ENCODE peak calls at places on chromosomes 13 and 19, in five cellular contexts. One of them, this sample, is unnamed.

GRCh38 chr19:8498295-8498694 is 4.1 kb downstream of the PRAM1 start:
- DNase-seq in psoas muscle: no peak
- DNase-seq in HepG2: no peak
- DNase-seq in bronchial epithelial cell: no peak
- DNase-seq in transverse colon: no peak
- DNase-seq in this sample: no peak

GRCh38 chr19:6886272-6886671 is 1.1 kb upstream of the ADGRE1 start:
- DNase-seq in psoas muscle: no peak
- DNase-seq in HepG2: no peak
- DNase-seq in bronchial epithelial cell: no peak
- DNase-seq in transverse colon: no peak
- DNase-seq in this sample: no peak

GRCh38 chr19:5934779-5935472 is 20.9 kb downstream of the CAPS start:
- DNase-seq in psoas muscle: no peak
- DNase-seq in HepG2: no peak
- DNase-seq in bronchial epithelial cell: no peak
- DNase-seq in transverse colon: no peak
- DNase-seq in this sample: peak

GRCh38 chr13:36297259-36297599 is 385 bp downstream of the CCDC169 start:
- DNase-seq in psoas muscle: no peak
- DNase-seq in HepG2: no peak
- DNase-seq in bronchial epithelial cell: peak
- DNase-seq in transverse colon: no peak
- DNase-seq in this sample: peak

GRCh38 chr19:28737021-28737525 is 475.9 kb downstream of the UQCRFS1 start:
- DNase-seq in psoas muscle: no peak
- DNase-seq in HepG2: peak
- DNase-seq in bronchial epithelial cell: peak
- DNase-seq in transverse colon: no peak
- DNase-seq in this sample: peak

GRCh38 chr19:3983936-3984583 is 1.2 kb downstream of the EEF2 start:
- DNase-seq in psoas muscle: peak
- DNase-seq in HepG2: no peak
- DNase-seq in bronchial epithelial cell: peak
- DNase-seq in transverse colon: peak
- DNase-seq in this sample: peak

GRCh38 chr13:59112375-59112774 is 1051.4 kb downstream of the DIAPH3 start:
- DNase-seq in psoas muscle: no peak
- DNase-seq in HepG2: no peak
- DNase-seq in bronchial epithelial cell: peak
- DNase-seq in transverse colon: peak
- DNase-seq in this sample: peak

GRCh38 chr19:28264556-28264955 is 948.4 kb downstream of the UQCRFS1 start:
- DNase-seq in psoas muscle: no peak
- DNase-seq in HepG2: no peak
- DNase-seq in bronchial epithelial cell: no peak
- DNase-seq in transverse colon: no peak
- DNase-seq in this sample: no peak

GRCh38 chr13:109131698-109132257 is 502.4 kb downstream of the MYO16 start:
- DNase-seq in psoas muscle: no peak
- DNase-seq in HepG2: no peak
- DNase-seq in bronchial epithelial cell: no peak
- DNase-seq in transverse colon: no peak
- DNase-seq in this sample: peak

GRCh38 chr19:40754611-40755247 is 3.7 kb downstream of the SNRPA start:
- DNase-seq in psoas muscle: no peak
- DNase-seq in HepG2: peak
- DNase-seq in bronchial epithelial cell: no peak
- DNase-seq in transverse colon: peak
- DNase-seq in this sample: peak

GRCh38 chr13:20291037-20291436 is 58.9 kb upstream of the GJB6 start:
- DNase-seq in psoas muscle: no peak
- DNase-seq in HepG2: no peak
- DNase-seq in bronchial epithelial cell: no peak
- DNase-seq in transverse colon: peak
- DNase-seq in this sample: no peak

GRCh38 chr19:42519108-42519507 is 9.2 kb downstream of the CEACAM1 start:
- DNase-seq in psoas muscle: no peak
- DNase-seq in HepG2: no peak
- DNase-seq in bronchial epithelial cell: no peak
- DNase-seq in transverse colon: no peak
- DNase-seq in this sample: no peak

GRCh38 chr19:43731346-43731745 is 15.5 kb downstream of the IRGC start:
- DNase-seq in psoas muscle: no peak
- DNase-seq in HepG2: no peak
- DNase-seq in bronchial epithelial cell: no peak
- DNase-seq in transverse colon: no peak
- DNase-seq in this sample: no peak

GRCh38 chr19:40274585-40275544 is 10.3 kb downstream of the AKT2 start:
- DNase-seq in psoas muscle: no peak
- DNase-seq in HepG2: no peak
- DNase-seq in bronchial epithelial cell: no peak
- DNase-seq in transverse colon: no peak
- DNase-seq in this sample: no peak

GRCh38 chr13:55062662-55063061 is 2034.0 kb downstream of the OLFM4 start:
- DNase-seq in psoas muscle: no peak
- DNase-seq in HepG2: no peak
- DNase-seq in bronchial epithelial cell: no peak
- DNase-seq in transverse colon: no peak
- DNase-seq in this sample: no peak

GRCh38 chr19:55095260-55096060 is 19.8 kb downstream of the EPS8L1 start:
- DNase-seq in psoas muscle: no peak
- DNase-seq in HepG2: no peak
- DNase-seq in bronchial epithelial cell: no peak
- DNase-seq in transverse colon: no peak
- DNase-seq in this sample: no peak

GRCh38 chr13:102333320-102334181 is 68.3 kb downstream of the FGF14 start:
- DNase-seq in psoas muscle: no peak
- DNase-seq in HepG2: no peak
- DNase-seq in bronchial epithelial cell: no peak
- DNase-seq in transverse colon: no peak
- DNase-seq in this sample: no peak

GRCh38 chr13:93882086-93882651 is 597.3 kb downstream of the DCT start:
- DNase-seq in psoas muscle: no peak
- DNase-seq in HepG2: no peak
- DNase-seq in bronchial epithelial cell: no peak
- DNase-seq in transverse colon: no peak
- DNase-seq in this sample: no peak

GRCh38 chr19:5292453-5292842 is 48.2 kb downstream of the PTPRS start:
- DNase-seq in psoas muscle: no peak
- DNase-seq in HepG2: no peak
- DNase-seq in bronchial epithelial cell: no peak
- DNase-seq in transverse colon: peak
- DNase-seq in this sample: peak

GRCh38 chr19:49861127-49861526 is 6.2 kb downstream of the PNKP start:
- DNase-seq in psoas muscle: peak
- DNase-seq in HepG2: no peak
- DNase-seq in bronchial epithelial cell: no peak
- DNase-seq in transverse colon: peak
- DNase-seq in this sample: no peak

GRCh38 chr13:108947551-108948030 is 318.2 kb downstream of the MYO16 start:
- DNase-seq in psoas muscle: no peak
- DNase-seq in HepG2: no peak
- DNase-seq in bronchial epithelial cell: no peak
- DNase-seq in transverse colon: no peak
- DNase-seq in this sample: peak

GRCh38 chr19:1936430-1936829 is 4.5 kb upstream of the CSNK1G2 start:
- DNase-seq in psoas muscle: no peak
- DNase-seq in HepG2: no peak
- DNase-seq in bronchial epithelial cell: no peak
- DNase-seq in transverse colon: no peak
- DNase-seq in this sample: no peak

GRCh38 chr13:74047925-74048324 is 86.3 kb downstream of the KLF12 start:
- DNase-seq in psoas muscle: no peak
- DNase-seq in HepG2: no peak
- DNase-seq in bronchial epithelial cell: peak
- DNase-seq in transverse colon: peak
- DNase-seq in this sample: peak

GRCh38 chr19:36092566-36092965 is 18.4 kb upstream of the OVOL3 start:
- DNase-seq in psoas muscle: no peak
- DNase-seq in HepG2: no peak
- DNase-seq in bronchial epithelial cell: no peak
- DNase-seq in transverse colon: no peak
- DNase-seq in this sample: no peak

GRCh38 chr13:113275387-113275786 is 21.7 kb upstream of the LAMP1 start:
- DNase-seq in psoas muscle: peak
- DNase-seq in HepG2: peak
- DNase-seq in bronchial epithelial cell: peak
- DNase-seq in transverse colon: peak
- DNase-seq in this sample: peak

GRCh38 chr19:36040495-36040894 is 7.8 kb upstream of the CLIP3 start:
- DNase-seq in psoas muscle: no peak
- DNase-seq in HepG2: no peak
- DNase-seq in bronchial epithelial cell: no peak
- DNase-seq in transverse colon: no peak
- DNase-seq in this sample: no peak

GRCh38 chr19:30328096-30328495 is 44.1 kb upstream of the ZNF536 start:
- DNase-seq in psoas muscle: no peak
- DNase-seq in HepG2: no peak
- DNase-seq in bronchial epithelial cell: no peak
- DNase-seq in transverse colon: no peak
- DNase-seq in this sample: no peak

DNA sequence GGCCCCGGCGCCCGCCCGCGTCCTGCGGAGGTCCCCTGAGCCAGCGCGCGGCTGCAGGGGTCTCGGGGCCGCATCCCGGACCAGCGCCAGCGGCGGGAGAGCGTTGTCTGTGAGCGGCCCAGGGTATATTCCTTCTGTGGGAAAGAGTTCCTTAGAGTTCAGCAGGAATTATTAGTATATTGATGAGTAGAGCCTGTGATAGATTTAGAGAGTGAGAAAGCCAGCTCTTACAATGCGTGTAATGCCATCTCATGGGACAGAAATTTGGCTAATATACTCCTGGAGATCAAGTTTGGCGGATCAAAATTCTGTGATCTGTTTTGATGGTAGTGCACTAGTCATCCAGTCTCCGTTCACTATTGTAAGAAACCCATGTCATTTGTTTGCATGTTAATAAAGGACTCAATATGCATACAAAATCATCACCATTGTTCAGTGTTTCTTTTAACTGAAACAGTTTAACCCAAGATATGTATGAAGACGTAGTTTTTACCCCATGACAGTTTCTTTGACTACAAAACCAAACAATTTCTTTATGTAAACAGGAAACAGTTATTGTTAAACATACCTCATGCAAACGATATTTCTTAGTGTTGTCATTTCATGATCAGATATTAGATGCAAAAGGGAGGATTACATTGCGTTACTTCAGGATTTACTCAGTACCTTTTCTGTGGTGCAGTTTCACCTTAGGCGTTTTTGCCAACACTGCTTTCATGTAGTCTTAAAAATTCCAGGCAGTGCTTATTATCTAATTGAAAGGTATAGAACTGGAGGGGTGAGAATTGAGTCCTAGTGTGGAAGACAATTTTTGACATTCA is 9.9 kb downstream of the TNFRSF19 start:
- DNase-seq in psoas muscle: no peak
- DNase-seq in HepG2: no peak
- DNase-seq in bronchial epithelial cell: peak
- DNase-seq in transverse colon: no peak
- DNase-seq in this sample: no peak
- H3K4me3 ChIP-seq in psoas muscle: peak
- H3K4me3 ChIP-seq in HepG2: peak
- H3K4me3 ChIP-seq in bronchial epithelial cell: peak
- H3K4me3 ChIP-seq in transverse colon: peak
- H3K4me3 ChIP-seq in this sample: peak

DNA sequence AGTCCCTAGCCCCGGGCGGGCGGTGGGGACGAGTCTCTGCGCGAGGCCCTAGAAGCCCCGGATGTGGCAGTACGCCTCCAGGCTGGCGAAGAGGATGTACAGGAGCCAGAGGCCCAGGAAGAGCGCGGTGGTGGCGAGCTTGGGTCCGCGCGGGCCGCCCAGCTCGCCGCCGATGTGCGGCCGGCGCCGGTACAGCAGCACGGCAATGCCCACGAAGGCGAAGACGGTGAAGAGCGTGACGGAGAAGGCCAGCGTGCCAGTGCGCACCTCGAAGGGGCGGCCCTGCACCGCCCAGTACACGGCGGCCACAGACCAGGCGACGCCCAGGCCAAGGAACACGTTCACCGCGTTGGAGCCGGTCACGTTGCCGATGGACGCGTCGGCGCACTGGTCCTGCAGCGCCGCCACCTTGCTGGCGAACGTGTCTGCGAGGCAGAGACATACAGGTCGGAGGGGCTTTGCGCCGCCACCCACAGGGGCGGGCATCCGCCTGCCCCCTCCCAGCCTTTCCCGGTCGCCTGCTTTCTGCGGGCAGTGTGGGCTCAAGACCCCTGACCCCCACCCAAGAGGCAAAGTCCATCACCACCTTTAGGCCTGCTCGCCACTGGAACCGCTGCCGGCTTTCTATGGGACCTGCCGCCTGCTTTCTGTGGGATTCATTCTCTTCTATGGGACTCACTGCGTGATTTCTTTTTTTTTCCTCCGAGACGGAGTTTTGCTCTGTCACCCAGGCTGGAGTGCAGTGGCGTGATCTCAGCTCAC is 10.9 kb upstream of the MEIS3 start:
- DNase-seq in psoas muscle: no peak
- DNase-seq in HepG2: no peak
- DNase-seq in bronchial epithelial cell: peak
- DNase-seq in transverse colon: peak
- DNase-seq in this sample: peak
- TF ChIP-seq CTCF in psoas muscle: no peak
- TF ChIP-seq CTCF in HepG2: peak
- TF ChIP-seq CTCF in bronchial epithelial cell: peak
- TF ChIP-seq CTCF in transverse colon: peak
- TF ChIP-seq CTCF in this sample: peak

DNA sequence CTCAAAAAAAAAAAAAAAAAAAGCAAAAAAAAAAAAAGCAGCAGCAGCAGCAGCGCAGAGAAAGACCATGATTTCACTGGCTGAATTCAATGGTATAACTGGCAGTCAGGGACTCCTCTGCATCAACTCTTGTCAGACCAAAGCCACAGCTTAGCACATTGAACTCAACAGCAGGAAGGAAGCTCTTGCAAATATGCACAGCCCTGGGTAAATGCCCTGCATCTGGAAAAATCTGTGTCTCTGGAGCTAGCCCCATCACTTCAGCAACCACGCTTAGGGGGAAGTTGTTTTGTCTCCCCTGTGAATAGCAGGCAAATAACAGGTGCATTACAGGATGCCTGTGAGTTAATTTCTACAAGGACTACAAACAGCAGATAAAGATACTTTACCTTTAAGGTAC is 17.7 kb upstream of the DHRS12 start:
- DNase-seq in psoas muscle: no peak
- DNase-seq in HepG2: no peak
- DNase-seq in bronchial epithelial cell: no peak
- DNase-seq in transverse colon: no peak
- DNase-seq in this sample: no peak
- H3K4me3 ChIP-seq in psoas muscle: no peak
- H3K4me3 ChIP-seq in HepG2: no peak
- H3K4me3 ChIP-seq in bronchial epithelial cell: no peak
- H3K4me3 ChIP-seq in transverse colon: no peak
- H3K4me3 ChIP-seq in this sample: no peak

DNA sequence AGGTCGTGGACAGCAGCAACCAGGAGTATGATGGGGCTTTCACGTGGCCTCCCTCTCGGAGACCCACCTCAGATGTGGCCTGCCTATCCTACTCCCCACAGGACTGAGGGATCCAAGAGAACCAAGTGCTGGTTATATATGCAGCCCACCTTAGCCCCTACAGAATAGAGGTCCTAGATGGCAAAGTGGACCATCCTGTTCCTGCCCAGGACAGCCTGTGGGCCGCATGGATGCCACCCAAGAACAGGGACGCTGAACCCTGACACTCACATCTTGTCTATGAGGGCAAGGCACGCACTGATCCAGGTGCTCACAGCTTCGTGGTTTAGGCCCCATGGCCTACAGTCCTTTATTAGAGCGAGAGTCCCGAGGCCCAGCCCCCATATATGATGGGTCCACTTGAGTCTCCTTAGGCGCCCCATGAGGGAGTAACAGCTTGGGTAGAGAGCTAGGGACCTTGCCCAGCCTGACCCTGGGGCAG is 1.5 kb upstream of the SLC27A5 start:
- DNase-seq in psoas muscle: no peak
- DNase-seq in HepG2: no peak
- DNase-seq in bronchial epithelial cell: no peak
- DNase-seq in transverse colon: no peak
- DNase-seq in this sample: no peak
- TF ChIP-seq CTCF in psoas muscle: no peak
- TF ChIP-seq CTCF in HepG2: no peak
- TF ChIP-seq CTCF in bronchial epithelial cell: no peak
- TF ChIP-seq CTCF in transverse colon: no peak
- TF ChIP-seq CTCF in this sample: no peak

This sample was measured in AG10803.